ENCODE peak calls at places on chromosomes 11 and 22, in six cellular contexts. I is A549, E is WTC11, S is K562, X is HepG2, K is H1. F is an unnamed sample.

GRCh38 chr22:23067691-23068090 is 2.6 kb upstream of the GNAZ start:
- DNase-seq in I (no peak), E (no peak), S (no peak), X (no peak), K (peak), F (no peak)

GRCh38 chr22:19755145-19755710 is 5.3 kb upstream of the TBX1 start:
- DNase-seq in I (no peak), E (peak), S (no peak), X (no peak), K (peak), F (no peak)

GRCh38 chr11:61080986-61081590 is 21.2 kb upstream of the CD5 start:
- DNase-seq in I (no peak), E (no peak), S (no peak), X (no peak), K (no peak), F (no peak)

GRCh38 chr22:46970411-46971123 is 208.1 kb downstream of the TBC1D22A start:
- DNase-seq in I (no peak), E (no peak), S (no peak), X (no peak), K (no peak), F (no peak)

GRCh38 chr11:72425053-72425980 is 9.0 kb downstream of the CLPB start:
- DNase-seq in I (no peak), E (no peak), S (no peak), X (no peak), K (no peak), F (no peak)

GRCh38 chr11:96306600-96306932 is 36.4 kb downstream of the MAML2 start:
- DNase-seq in I (no peak), E (no peak), S (no peak), X (no peak), K (no peak), F (no peak)

GRCh38 chr11:65931773-65932557 is 12.7 kb downstream of the DRAP1 start:
- DNase-seq in I (no peak), E (no peak), S (no peak), X (no peak), K (no peak), F (no peak)

GRCh38 chr11:46342237-46342636 is 5.0 kb upstream of the DGKZ start:
- DNase-seq in I (no peak), E (no peak), S (no peak), X (no peak), K (no peak), F (peak)

GRCh38 chr11:16299884-16300778 is 56.2 kb downstream of the SOX6 start:
- DNase-seq in I (no peak), E (no peak), S (peak), X (no peak), K (no peak), F (no peak)

GRCh38 chr11:64605656-64606585 is 14.9 kb downstream of the SLC22A12 start:
- DNase-seq in I (no peak), E (no peak), S (no peak), X (no peak), K (no peak), F (no peak)

GRCh38 chr11:44286268-44286880 is 23.6 kb downstream of the ALX4 start:
- DNase-seq in I (peak), E (peak), S (peak), X (peak), K (peak), F (peak)

GRCh38 chr22:37690901-37691504 is 4.9 kb downstream of the NOL12 start:
- DNase-seq in I (no peak), E (no peak), S (no peak), X (no peak), K (no peak), F (no peak)

GRCh38 chr11:46858920-46859531 is 12.9 kb upstream of the CKAP5 start:
- DNase-seq in I (no peak), E (no peak), S (no peak), X (no peak), K (no peak), F (no peak)

GRCh38 chr11:33722579-33723234 is 13.5 kb downstream of the CD59 start:
- DNase-seq in I (peak), E (no peak), S (peak), X (no peak), K (no peak), F (peak)

GRCh38 chr11:834371-835316 is 1.9 kb downstream of the CD151 start:
- DNase-seq in I (peak), E (no peak), S (no peak), X (no peak), K (no peak), F (peak)

GRCh38 chr11:126968915-126969314 is 31.7 kb downstream of the KIRREL3 start:
- DNase-seq in I (no peak), E (peak), S (peak), X (no peak), K (peak), F (no peak)

GRCh38 chr11:45889966-45890365 is 4.5 kb downstream of the MAPK8IP1 start:
- DNase-seq in I (no peak), E (no peak), S (no peak), X (no peak), K (no peak), F (no peak)

GRCh38 chr11:100152751-100153150 is 534.3 kb upstream of the ARHGAP42 start:
- DNase-seq in I (no peak), E (no peak), S (no peak), X (no peak), K (no peak), F (no peak)

GRCh38 chr11:2691991-2692841 is 7.6 kb downstream of the KCNQ1OT1 start:
- DNase-seq in I (no peak), E (peak), S (peak), X (peak), K (no peak), F (no peak)

DNA sequence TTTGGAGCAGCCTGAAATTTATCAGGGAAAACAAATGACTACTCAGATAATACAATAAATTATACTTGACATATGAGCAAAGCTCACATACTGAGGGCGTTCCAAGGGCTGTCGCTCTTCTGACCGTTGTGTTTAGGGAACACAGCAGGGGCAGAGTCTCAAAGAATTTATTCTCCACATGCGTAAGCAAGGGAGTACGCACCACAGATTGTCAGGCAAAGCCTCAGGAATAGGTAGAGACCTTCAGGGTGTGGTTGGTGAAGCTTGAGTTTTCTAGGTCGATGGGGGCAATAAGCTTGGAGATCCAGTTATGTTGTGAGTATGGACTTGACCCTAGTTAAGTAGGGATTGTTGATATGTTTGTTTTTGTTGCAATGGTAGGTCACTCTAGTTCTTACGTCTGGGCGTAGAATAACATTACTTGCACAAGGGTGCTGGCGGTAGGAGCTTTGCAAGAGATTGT is 830 bp downstream of the ACAT1 start:
- DNase-seq in I (peak), E (no peak), S (peak), X (no peak), K (no peak), F (no peak)
- TF ChIP-seq JUN in I (no peak), E (no peak), S (no peak), X (no peak), K (no peak), F (no peak)

GRCh38 chr11:122882189-122882808 is at the start of gene JHY:
- DNase-seq in I (no peak), E (no peak), S (no peak), X (no peak), K (no peak), F (no peak)

GRCh38 chr11:122883682-122883981 is 1.1 kb downstream of the JHY start:
- DNase-seq in I (no peak), E (no peak), S (no peak), X (no peak), K (no peak), F (no peak)

GRCh38 chr11:122888162-122888561 is 5.6 kb downstream of the JHY start:
- DNase-seq in I (no peak), E (no peak), S (no peak), X (no peak), K (no peak), F (no peak)

GRCh38 chr11:122879785-122880184 is 2.8 kb upstream of the JHY start:
- DNase-seq in I (peak), E (no peak), S (no peak), X (no peak), K (peak), F (no peak)

GRCh38 chr11:122882809-122883681 is 486 bp downstream of the JHY start:
- DNase-seq in I (peak), E (peak), S (no peak), X (peak), K (peak), F (peak)
- TF ChIP-seq JUN in I (no peak), E (no peak), S (no peak), X (no peak), K (no peak), F (no peak)

GRCh38 chr11:17777086-17777725 is 42.6 kb downstream of the KCNC1 start:
- DNase-seq in I (no peak), E (no peak), S (no peak), X (no peak), K (no peak), F (no peak)
- TF ChIP-seq JUN in I (no peak), E (no peak), S (no peak), X (no peak), K (no peak), F (no peak)

GRCh38 chr11:69541501-69542313 is 60.2 kb downstream of the LINC01488 start:
- DNase-seq in I (peak), E (no peak), S (peak), X (peak), K (no peak), F (no peak)

GRCh38 chr11:69539416-69540117 is 58.1 kb downstream of the LINC01488 start:
- DNase-seq in I (no peak), E (no peak), S (no peak), X (no peak), K (no peak), F (no peak)

GRCh38 chr11:69542314-69543168 is 61.1 kb downstream of the LINC01488 start:
- DNase-seq in I (no peak), E (no peak), S (no peak), X (no peak), K (no peak), F (no peak)

GRCh38 chr11:69540118-69541000 is 58.9 kb downstream of the LINC01488 start:
- DNase-seq in I (no peak), E (no peak), S (no peak), X (peak), K (peak), F (peak)

DNA sequence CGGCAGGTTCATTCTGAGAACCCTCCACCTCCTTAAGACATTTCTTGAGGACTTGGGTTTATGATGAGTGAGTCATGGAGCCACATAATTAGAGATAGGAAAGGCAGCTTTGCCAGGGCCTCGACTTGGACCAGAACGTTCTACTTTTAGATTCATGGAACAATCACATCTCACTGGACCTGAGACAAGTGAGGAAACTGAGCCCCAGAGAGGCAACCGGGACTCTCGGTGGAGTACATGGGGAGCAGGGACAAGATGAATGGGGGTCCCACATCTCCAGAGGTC is 59.5 kb downstream of the LINC01488 start:
- DNase-seq in I (no peak), E (no peak), S (no peak), X (no peak), K (no peak), F (no peak)
- TF ChIP-seq JUN in I (no peak), E (no peak), S (no peak), X (no peak), K (no peak), F (no peak)

F was measured in endothelial cell of umbilical vein.